ENCODE peak calls at places on chromosomes 5 and 9, in four cellular contexts. W is endothelial cell of umbilical vein, G is omental fat pad, D is cardiac muscle cell. V is an unnamed sample.

GRCh38 chr9:129336601-129337286 is 158.7 kb upstream of the IER5L start:
- DNase-seq in W (peak; percentile 23), D (peak; percentile 85), G (no peak), V (peak; percentile 33)

GRCh38 chr9:77514886-77515711 is 133.0 kb downstream of the GNA14 start:
- DNase-seq in W (peak; percentile 94), D (peak; percentile 85), G (no peak), V (no peak)

GRCh38 chr5:67156976-67157583 is 39.5 kb downstream of the CD180 start:
- DNase-seq in W (peak; percentile 37), G (no peak), D (peak; percentile 41), V (peak; percentile 19)

GRCh38 chr9:133532937-133533668 is 1.4 kb upstream of the ADAMTSL2 start:
- DNase-seq in W (peak; percentile 26), G (peak; percentile 45), D (peak; percentile 60), V (peak; percentile 49)

GRCh38 chr9:131418143-131419028 is 24.5 kb downstream of the PRRC2B start:
- DNase-seq in D (no peak), G (no peak), W (peak; percentile 80), V (no peak)

GRCh38 chr5:125227333-125228075 is 481.1 kb upstream of the ZNF608 start:
- DNase-seq in G (no peak), W (peak; percentile 33), D (peak; percentile 48), V (no peak)

GRCh38 chr9:87699835-87700234 is 26.1 kb upstream of the CTSL start:
- DNase-seq in D (no peak), G (no peak), W (no peak), V (no peak)

GRCh38 chr9:100170085-100170484 is 71.0 kb downstream of the INVS start:
- DNase-seq in D (peak; percentile 20), G (no peak), W (peak; percentile 35), V (no peak)

DNA sequence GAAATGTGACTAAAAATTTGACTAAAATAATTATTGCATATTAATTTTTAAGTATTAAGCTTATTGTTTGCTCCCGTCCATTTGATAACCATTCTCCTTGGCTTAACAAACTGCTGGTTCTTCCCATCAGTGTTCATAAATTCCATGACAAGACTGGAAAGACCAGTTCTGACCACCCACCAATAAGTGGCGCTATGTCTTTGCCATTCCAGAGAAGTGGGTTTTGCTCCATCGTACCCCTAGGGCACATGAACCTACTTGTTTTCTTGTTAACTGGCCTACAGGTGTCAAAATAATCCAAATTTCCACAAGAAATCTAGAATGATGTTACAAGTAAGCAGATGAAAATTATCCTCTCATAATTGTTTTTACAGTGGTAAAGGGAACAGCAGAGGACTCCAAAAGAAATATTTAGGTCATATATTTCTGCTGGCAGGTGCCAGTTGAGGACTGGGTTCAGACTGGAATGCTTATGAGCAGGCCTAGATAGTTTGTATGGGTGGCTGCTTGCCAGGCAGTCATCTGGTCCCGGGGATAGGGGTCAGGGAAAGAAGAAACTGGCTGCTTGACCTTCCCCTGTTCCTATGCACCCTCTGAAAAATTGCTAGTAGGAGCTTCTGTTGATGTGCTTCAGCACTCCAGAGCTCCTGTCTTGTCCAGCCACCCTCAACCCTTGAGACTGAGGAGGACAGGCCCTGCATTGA is 283.1 kb upstream of the ADAMTSL1 start:
- DNase-seq in G (no peak), W (no peak), D (no peak), V (no peak)
- TF ChIP-seq CTCF in G (no peak), W (no peak), D (no peak), V (no peak)

GRCh38 chr5:131533844-131534243 is 101.2 kb downstream of the RAPGEF6 start:
- DNase-seq in W (no peak), G (no peak), D (no peak), V (no peak)
- TF ChIP-seq CTCF in W (peak; percentile 4), G (no peak), D (peak; percentile 9), V (no peak)

DNA sequence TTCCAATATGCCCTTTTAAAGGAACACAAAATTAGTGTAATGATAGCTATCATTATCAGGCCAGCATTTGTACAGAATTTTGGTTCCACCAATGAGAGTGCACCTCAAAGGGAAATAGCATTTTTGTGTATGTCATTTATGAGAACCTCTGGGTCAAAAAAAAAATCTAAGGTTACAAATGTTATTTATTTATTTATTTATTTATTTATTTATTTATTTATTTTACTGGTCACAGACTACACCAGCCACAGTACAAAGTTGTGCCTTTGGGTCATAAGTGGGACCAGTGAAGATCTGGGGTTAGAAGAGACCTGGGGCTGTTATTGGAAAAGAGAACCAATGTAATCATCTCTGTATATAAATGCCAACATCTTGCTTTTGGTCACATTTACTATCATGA is 523.9 kb downstream of the CETN3 start:
- DNase-seq in W (no peak), D (no peak), G (no peak), V (no peak)
- TF ChIP-seq CTCF in W (no peak), D (no peak), G (no peak), V (no peak)

GRCh38 chr5:15183520-15183919 is 311.9 kb upstream of the ANKH start:
- DNase-seq in D (peak; percentile 39), G (no peak), W (no peak), V (no peak)
- TF ChIP-seq CTCF in D (peak; percentile 49), G (no peak), W (no peak), V (no peak)

GRCh38 chr9:122988141-122988540 is 45.3 kb upstream of the GPR21 start:
- DNase-seq in G (no peak), W (no peak), D (no peak), V (no peak)

GRCh38 chr9:122988919-122989614 is 44.4 kb upstream of the GPR21 start:
- DNase-seq in D (no peak), G (no peak), W (peak; percentile 24), V (no peak)

GRCh38 chr9:122986010-122986409 is 45.2 kb downstream of the RABGAP1 start:
- DNase-seq in G (no peak), D (no peak), W (no peak), V (no peak)

GRCh38 chr9:122991370-122991830 is 42.1 kb upstream of the GPR21 start:
- DNase-seq in D (peak; percentile 92), W (peak; percentile 92), G (no peak), V (no peak)
- TF ChIP-seq CTCF in D (peak; percentile 69), W (peak; percentile 46), G (peak; percentile 23), V (no peak)

GRCh38 chr5:90479611-90480385 is 5.1 kb downstream of the POLR3G start:
- DNase-seq in G (no peak), D (no peak), W (no peak), V (no peak)

GRCh38 chr5:90475436-90475980 is 844 bp downstream of the POLR3G start:
- DNase-seq in W (no peak), G (no peak), D (no peak), V (no peak)

GRCh38 chr5:90477816-90478215 is 3.2 kb downstream of the POLR3G start:
- DNase-seq in G (no peak), W (peak; percentile 19), D (no peak), V (no peak)

GRCh38 chr5:90474235-90475107 is at the start of the genes MBLAC2 and POLR3G:
- DNase-seq in W (peak; percentile 94), G (peak; percentile 70), D (peak; percentile 96), V (peak; percentile 86)

DNA sequence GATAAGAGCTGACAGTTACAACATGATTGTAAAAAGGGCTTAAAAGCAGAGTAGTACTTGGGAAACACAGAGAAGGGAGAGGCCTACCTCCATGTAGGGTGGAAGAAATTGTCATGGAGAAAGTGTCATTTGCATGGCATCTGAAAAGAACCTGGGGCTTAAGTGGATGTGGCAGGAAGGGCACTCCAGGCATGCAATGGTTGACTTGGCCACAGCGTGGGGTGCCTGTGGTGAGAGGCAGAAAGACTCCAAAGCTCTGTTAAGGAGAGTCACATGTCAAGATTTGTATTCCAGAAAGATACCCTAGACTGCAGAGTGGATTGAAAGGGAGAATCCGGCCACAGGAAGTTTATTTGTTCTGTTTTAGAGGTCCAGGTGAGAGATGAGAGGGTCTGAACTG is 2.4 kb downstream of the POLR3G start:
- DNase-seq in W (peak; percentile 2), D (no peak), G (no peak), V (no peak)
- TF ChIP-seq CTCF in W (no peak), D (no peak), G (no peak), V (no peak)

GRCh38 chr5:139561655-139562451 is 714 bp downstream of the UBE2D2 start:
- DNase-seq in W (peak; percentile 61), G (peak; percentile 27), D (peak; percentile 52), V (peak; percentile 60)
- TF ChIP-seq CTCF in W (no peak), G (no peak), D (no peak), V (no peak)

DNA sequence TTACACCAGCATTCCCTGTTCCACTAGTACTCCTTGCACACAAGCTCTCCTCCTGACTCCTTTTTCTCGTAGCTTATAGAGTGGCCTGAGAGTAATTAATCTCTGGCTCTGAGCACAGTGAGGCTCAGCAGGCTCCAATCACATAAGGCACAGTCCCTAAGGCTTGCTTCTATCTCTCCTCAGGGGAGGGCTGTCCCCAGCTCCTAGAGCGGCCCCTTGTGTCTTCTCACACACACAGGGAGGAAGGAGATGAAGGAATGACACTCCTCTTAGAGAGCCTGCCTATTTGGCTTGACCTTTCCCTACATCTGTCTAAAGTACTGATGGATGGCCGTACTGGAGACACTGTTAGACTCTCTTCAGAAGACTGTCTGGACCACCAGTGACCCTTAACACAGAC is 13.0 kb downstream of the TAS2R1 start:
- DNase-seq in D (no peak), G (no peak), W (no peak), V (no peak)
- TF ChIP-seq CTCF in D (no peak), G (no peak), W (no peak), V (no peak)

GRCh38 chr5:150397749-150398431 is 14.8 kb downstream of the CD74 start:
- DNase-seq in G (no peak), D (no peak), W (no peak), V (no peak)
- TF ChIP-seq CTCF in G (no peak), D (no peak), W (no peak), V (no peak)

V was measured in activated B cell treated with CpG ODN at 0.5 μM for 24 hours.